ENCODE peak calls at places on chromosomes 12 and 14, in seven cellular contexts. Z is sciatic nerve; K is stimulated activated CD4-positive, alpha-beta T cell treated with anti-CD3 and anti-CD28 coated beads, Interleukin-1b, Interleukin-23, amount 100 ng/mL, for 1 hour; O is sigmoid colon; H is NCI-H1417; U is RWPE1; E is AG10803. W is an unnamed sample.

GRCh38 chr14:90368946-90369721 is 27.7 kb upstream of the CALM1 start:
- DNase-seq in Z (no peak), K (no peak), O (no peak), H (no peak), U (no peak), E (peak), W (no peak)

GRCh38 chr14:88568196-88568595 is 5.4 kb downstream of the ZC3H14 start:
- DNase-seq in Z (no peak), K (no peak), O (no peak), H (no peak), U (no peak), E (no peak), W (no peak)

GRCh38 chr14:32940066-32940651 is 1.5 kb downstream of the NPAS3 start:
- DNase-seq in Z (no peak), K (no peak), O (no peak), H (peak), U (no peak), E (peak), W (no peak)

GRCh38 chr12:69555461-69555860 is 29.8 kb upstream of the CCT2 start:
- DNase-seq in Z (no peak), K (no peak), O (no peak), H (no peak), U (peak), E (peak), W (no peak)

GRCh38 chr14:96120392-96120791 is 81.2 kb downstream of the C14orf132 start:
- DNase-seq in Z (no peak), K (no peak), O (no peak), H (no peak), U (no peak), E (no peak), W (no peak)

GRCh38 chr12:123479442-123480180 is 21.7 kb downstream of the SNRNP35 start:
- DNase-seq in Z (no peak), K (no peak), O (no peak), H (no peak), U (no peak), E (no peak), W (no peak)

GRCh38 chr14:105487449-105487985 is 831 bp downstream of the CRIP1 start:
- DNase-seq in Z (no peak), K (no peak), O (no peak), H (no peak), U (no peak), E (no peak), W (no peak)

GRCh38 chr12:57727758-57728395 is 10.7 kb downstream of the AGAP2 start:
- DNase-seq in Z (no peak), K (no peak), O (no peak), H (no peak), U (no peak), E (no peak), W (no peak)

GRCh38 chr14:58912287-58912686 is 274.5 kb downstream of the DACT1 start:
- DNase-seq in Z (no peak), K (no peak), O (no peak), H (no peak), U (no peak), E (no peak), W (peak)